ENCODE peak calls at places on chromosome 6, in seven cellular contexts. E is Peyer's patch, G is AG04450, L is A549, H is IMR-90, S is fibroblast of pulmonary artery, X is sigmoid colon. J is an unnamed sample.
A peak's percentile ranks its signal among the peaks of the same experiment; 100 is the strongest.

GRCh38 chr6:52254731-52255378 is 10.6 kb upstream of the IL17F start:
- DNase-seq in X (no peak), L (no peak), E (no peak), H (no peak), S (no peak), G (no peak), J (no peak)

GRCh38 chr6:37137201-37137880 is 32.6 kb upstream of the PIM1 start:
- DNase-seq in L (peak; percentile 85), S (peak; percentile 99), E (no peak), H (peak; percentile 99), X (peak; percentile 89), G (peak; percentile 93), J (peak; percentile 99)

GRCh38 chr6:88869263-88870023 is 94.0 kb downstream of the RNGTT start:
- DNase-seq in S (no peak), H (peak; percentile 80), L (no peak), E (no peak), X (no peak), G (peak; percentile 36), J (no peak)

GRCh38 chr6:32700391-32701040 is 34.1 kb upstream of the HLA-DQB1 start:
- DNase-seq in G (peak; percentile 6), L (peak; percentile 19), X (no peak), H (peak; percentile 59), S (peak; percentile 80), E (peak; percentile 68), J (peak; percentile 10)

GRCh38 chr6:25342784-25343183 is 63.6 kb downstream of the CARMIL1 start:
- DNase-seq in X (no peak), S (peak; percentile 77), E (no peak), H (peak; percentile 24), L (peak; percentile 5), G (no peak), J (no peak)

GRCh38 chr6:16806363-16806762 is 45.1 kb upstream of the ATXN1 start:
- DNase-seq in H (no peak), L (no peak), E (no peak), X (no peak), G (no peak), S (no peak), J (no peak)

GRCh38 chr6:30826961-30827342 is 57.4 kb upstream of the DDR1 start:
- DNase-seq in H (no peak), G (no peak), L (no peak), E (peak; percentile 65), X (no peak), S (no peak), J (no peak)

GRCh38 chr6:42726485-42727083 is 4.2 kb upstream of the PRPH2 start:
- DNase-seq in E (peak; percentile 90), L (peak; percentile 72), H (peak; percentile 91), S (peak; percentile 93), G (peak; percentile 87), X (peak; percentile 93), J (peak; percentile 49)

GRCh38 chr6:150068786-150069648 is at the start of gene ULBP3:
- DNase-seq in L (peak; percentile 81), X (peak; percentile 89), S (peak; percentile 95), E (peak; percentile 93), H (peak; percentile 93), G (peak; percentile 81), J (peak; percentile 87)

DNA sequence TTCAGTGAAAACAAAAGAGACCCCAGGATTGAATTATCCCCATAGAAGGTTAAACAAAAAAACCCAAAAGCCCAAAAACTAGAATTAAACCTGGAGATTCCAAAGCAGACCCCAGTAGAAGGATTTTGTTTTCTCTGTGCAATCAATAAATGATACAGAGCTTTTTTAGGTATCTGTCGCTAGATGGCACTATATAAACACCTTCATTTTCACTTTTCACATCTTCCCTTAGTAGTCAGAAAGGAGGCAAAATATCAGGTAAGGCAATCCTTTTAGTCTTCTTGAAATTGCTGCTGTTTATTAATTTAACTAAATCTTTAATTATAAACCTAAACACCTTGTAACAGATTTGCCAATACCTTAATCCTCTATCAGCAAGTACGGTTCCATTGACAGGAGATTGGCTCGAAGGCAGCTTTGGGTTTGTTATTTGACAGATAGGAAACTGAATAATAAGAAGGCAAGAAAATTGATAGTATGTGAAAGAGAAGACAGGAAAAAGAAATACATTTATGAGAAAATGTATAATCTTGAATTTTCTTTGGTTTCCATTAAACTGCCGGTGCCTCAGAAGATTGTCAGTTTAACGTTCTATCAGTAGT is 23.3 kb upstream of the IBTK start:
- DNase-seq in G (no peak), X (no peak), E (no peak), S (peak; percentile 60), H (peak; percentile 52), L (peak; percentile 49), J (no peak)
- TF ChIP-seq CTCF in G (peak; percentile 61), X (peak; percentile 36), E (peak; percentile 4), S (peak; percentile 62), H (peak; percentile 75), L (peak; percentile 65), J (peak; percentile 51)

DNA sequence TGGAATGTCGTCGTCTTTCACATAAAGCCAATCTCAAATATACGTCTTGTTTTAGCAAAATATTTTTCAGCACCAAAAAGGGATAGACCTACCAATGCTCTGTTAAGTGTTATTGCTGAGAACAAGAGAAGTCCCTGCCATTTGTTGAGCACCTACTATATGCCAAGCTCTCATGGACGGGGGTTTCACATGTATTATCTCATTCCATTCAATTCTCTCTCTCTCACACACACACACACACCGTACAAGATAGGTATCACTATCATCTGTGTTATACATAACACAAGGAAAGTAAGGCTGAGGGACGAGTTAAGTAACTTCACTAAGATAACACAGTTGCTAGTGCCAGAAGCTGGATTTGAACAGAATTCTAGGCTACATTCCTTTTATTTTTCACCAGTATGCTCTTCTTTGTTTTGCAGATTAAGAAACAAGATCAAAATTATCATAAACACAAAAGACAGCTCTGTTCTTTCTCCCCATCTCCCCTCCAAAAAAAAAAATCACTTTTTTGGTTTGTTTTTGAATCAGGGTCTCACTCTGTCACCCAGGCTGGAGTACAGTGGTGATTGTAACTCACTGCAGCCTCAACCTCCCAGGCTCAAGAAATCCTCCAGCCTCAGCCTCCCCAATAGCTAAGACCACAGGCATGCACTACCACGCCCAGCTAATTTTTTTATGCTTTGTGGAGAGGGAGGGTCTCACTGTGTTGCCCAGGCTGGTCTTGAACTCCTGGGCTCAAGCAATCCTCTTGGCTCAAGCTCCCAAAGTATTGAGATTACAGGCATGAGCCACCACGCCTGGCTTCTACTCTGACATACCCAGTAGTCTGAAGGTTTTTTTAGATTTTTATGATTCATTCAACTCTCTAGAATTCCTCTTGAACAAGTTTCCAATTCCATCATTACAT is 1.0 kb upstream of the ARHGAP18 start:
- DNase-seq in X (no peak), S (no peak), L (no peak), G (no peak), E (no peak), H (no peak), J (no peak)
- H3K4me3 ChIP-seq in X (no peak overlapping the region), S (peak overlapping the region; percentile 80), L (peak overlapping the region; percentile 62), G (peak overlapping the region; percentile 80), E (no peak overlapping the region), H (peak overlapping the region; percentile 60), J (peak overlapping the region; percentile 80)

GRCh38 chr6:137878810-137879285 is 11.8 kb downstream of the TNFAIP3 start:
- DNase-seq in L (no peak), S (no peak), X (peak; percentile 65), G (no peak), H (no peak), E (no peak), J (no peak)
- TF ChIP-seq CTCF in L (no peak), S (no peak), X (no peak), G (no peak), H (no peak), E (no peak), J (peak; percentile 29)

DNA sequence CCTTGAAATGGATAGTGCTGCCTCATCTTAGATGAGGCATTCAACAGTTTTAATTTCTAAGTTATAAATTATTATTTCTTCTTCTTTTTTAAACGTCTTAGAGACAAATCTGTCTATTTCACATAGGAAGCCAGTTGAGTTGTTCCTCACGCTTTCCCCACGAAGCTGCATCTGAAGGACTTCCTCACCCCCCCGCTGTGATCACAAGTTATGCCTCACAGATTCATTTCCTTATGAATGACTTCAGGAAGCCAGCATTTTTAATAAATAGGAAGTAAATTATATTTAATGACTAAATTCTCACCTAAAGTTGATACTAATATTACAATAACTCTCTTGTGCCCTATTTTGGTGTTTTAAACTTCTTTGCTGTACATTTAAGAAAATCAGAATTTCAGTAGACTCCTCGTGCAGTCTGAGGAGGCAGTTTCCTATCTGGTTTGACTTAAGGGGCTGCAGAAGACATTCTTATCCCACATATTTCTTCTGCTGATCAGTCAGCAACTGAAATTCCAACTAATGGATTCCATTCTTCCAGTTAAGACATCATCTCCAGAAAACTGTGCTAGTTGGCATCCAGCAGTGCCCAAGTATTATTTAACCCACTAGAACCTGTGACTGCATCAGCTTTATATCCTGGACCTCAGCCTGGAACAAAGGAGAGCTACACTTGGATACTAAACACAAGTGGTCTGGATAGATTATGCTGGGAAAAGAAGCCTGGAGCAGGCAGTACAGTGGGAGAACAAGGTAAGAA is 182.7 kb upstream of the CCN2 start:
- DNase-seq in E (peak; percentile 61), G (no peak), H (peak; percentile 35), L (no peak), X (peak; percentile 64), S (no peak), J (no peak)
- H3K4me3 ChIP-seq in E (no peak overlapping the region), G (no peak overlapping the region), H (no peak overlapping the region), L (no peak overlapping the region), X (no peak overlapping the region), S (no peak overlapping the region), J (no peak overlapping the region)